ENCODE peak calls at places on chromosomes 7 and 10, in five cellular contexts. U is T-helper 17 cell, D is NCI-H774, F is germinal center, O is K562. N is an unnamed sample.

GRCh38 chr10:51368943-51369342 is 294.7 kb downstream of the PRKG1 start:
- DNase-seq in U (no peak), F (no peak), D (no peak), O (no peak), N (no peak)

GRCh38 chr10:94439275-94439861 is 37.0 kb downstream of the TBC1D12 start:
- DNase-seq in D (no peak), U (no peak), F (no peak), O (no peak), N (no peak)

GRCh38 chr7:121288894-121289293 is 39.9 kb upstream of the WNT16 start:
- DNase-seq in O (no peak), F (no peak), U (no peak), D (no peak), N (no peak)

GRCh38 chr10:117663750-117664149 is 121.2 kb downstream of the EMX2 start:
- DNase-seq in F (no peak), O (no peak), D (no peak), U (no peak), N (no peak)

GRCh38 chr7:18013936-18014335 is 13.7 kb downstream of the PRPS1L1 start:
- DNase-seq in F (no peak), D (no peak), O (no peak), U (no peak), N (no peak)

GRCh38 chr10:49131507-49132385 is 2.1 kb downstream of the FAM170B start:
- DNase-seq in O (no peak), D (no peak), F (no peak), U (no peak), N (peak)

GRCh38 chr10:73209705-73210104 is 37.4 kb downstream of the DNAJC9 start:
- DNase-seq in O (no peak), U (no peak), F (no peak), D (no peak), N (no peak)

GRCh38 chr10:109837384-109837783 is 85.9 kb downstream of the XPNPEP1 start:
- DNase-seq in O (no peak), F (no peak), D (no peak), U (no peak), N (no peak)

GRCh38 chr7:47535704-47536628 is 45.9 kb downstream of the TNS3 start:
- DNase-seq in F (no peak), D (no peak), O (no peak), U (no peak), N (no peak)

GRCh38 chr10:5587151-5588079 is 62.7 kb downstream of the CALML3 start:
- DNase-seq in D (no peak), U (no peak), F (no peak), O (no peak), N (no peak)

GRCh38 chr10:45418859-45419672 is 45.0 kb downstream of the ALOX5 start:
- DNase-seq in U (no peak), O (no peak), D (no peak), F (peak), N (peak)

GRCh38 chr7:23454880-23455526 is 15.3 kb downstream of the IGF2BP3 start:
- DNase-seq in F (no peak), U (no peak), D (no peak), O (no peak), N (no peak)

GRCh38 chr10:129552119-129552518 is 85.1 kb downstream of the MGMT start:
- DNase-seq in F (peak), U (no peak), D (no peak), O (no peak), N (no peak)

GRCh38 chr10:127496045-127496444 is 53.1 kb upstream of the NPS start:
- DNase-seq in U (no peak), F (no peak), D (no peak), O (no peak), N (no peak)